ENCODE peak calls at places on chromosomes 3 and 15, in five cellular contexts. S is fibroblast of lung, D is A549, G is neural progenitor cell, M is heart left ventricle. L is an unnamed sample. For H3K4me1, the result is how much of the 10 kb centered on the place peaks cover.

GRCh38 chr3:44000586-44000985 is 241.1 kb upstream of the TOPAZ1 start:
- DNase-seq in S (peak), D (peak), G (no peak), M (no peak), L (no peak)

GRCh38 chr3:104909188-104909587 is 457.5 kb upstream of the ALCAM start:
- DNase-seq in S (peak), D (peak), G (no peak), M (no peak), L (no peak)

GRCh38 chr3:157129782-157130137 is 30.2 kb downstream of the CCNL1 start:
- DNase-seq in S (no peak), D (no peak), G (peak), M (no peak), L (no peak)

GRCh38 chr3:197504239-197505191 is 51.3 kb downstream of the BDH1 start:
- DNase-seq in S (no peak), D (no peak), G (peak), M (no peak), L (no peak)

GRCh38 chr15:85354432-85354831 is 26.0 kb upstream of the AKAP13 start:
- DNase-seq in S (no peak), D (no peak), G (no peak), M (no peak), L (no peak)

GRCh38 chr15:92062505-92062904 is 209.0 kb downstream of the SLCO3A1 start:
- DNase-seq in S (no peak), D (no peak), G (no peak), M (no peak), L (no peak)

GRCh38 chr15:32704343-32705076 is 13.3 kb upstream of the GREM1 start:
- DNase-seq in S (peak), D (no peak), G (no peak), M (no peak), L (no peak)

GRCh38 chr3:127038923-127039581 is 56.1 kb downstream of the PLXNA1 start:
- DNase-seq in S (no peak), D (no peak), G (no peak), M (peak), L (no peak)

GRCh38 chr3:171194965-171195364 is 168.4 kb upstream of the SLC2A2 start:
- DNase-seq in S (no peak), D (no peak), G (no peak), M (no peak), L (no peak)

GRCh38 chr3:11601446-11602241 is 42.1 kb downstream of the VGLL4 start:
- DNase-seq in S (peak), D (no peak), G (no peak), M (no peak), L (peak)

GRCh38 chr3:10274601-10275000 is 18.1 kb downstream of the GHRL start:
- DNase-seq in S (no peak), D (no peak), G (no peak), M (no peak), L (no peak)

GRCh38 chr15:35066094-35066493 is 19.0 kb downstream of the NANOGP8 start:
- DNase-seq in S (no peak), D (no peak), G (no peak), M (no peak), L (no peak)

GRCh38 chr15:66154581-66154980 is 99.0 kb downstream of the MEGF11 start:
- DNase-seq in S (no peak), D (no peak), G (no peak), M (no peak), L (no peak)

GRCh38 chr15:88178631-88179030 is 77.9 kb downstream of the NTRK3 start:
- DNase-seq in S (no peak), D (no peak), G (no peak), M (no peak), L (no peak)

GRCh38 chr3:190261015-190261414 is 61.2 kb downstream of the CLDN1 start:
- DNase-seq in S (peak), D (no peak), G (no peak), M (no peak), L (no peak)

GRCh38 chr3:39344746-39345344 is 15.3 kb downstream of the CCR8 start:
- DNase-seq in S (no peak), D (no peak), G (no peak), M (no peak), L (no peak)

GRCh38 chr3:191070762-191071365 is 128.2 kb upstream of the OSTN start:
- DNase-seq in S (peak), D (no peak), G (no peak), M (no peak), L (no peak)

GRCh38 chr3:45020534-45020933 is 5.6 kb upstream of the CLEC3B start:
- DNase-seq in S (no peak), D (no peak), G (no peak), M (no peak), L (no peak)

GRCh38 chr3:141335531-141336042 is 32.7 kb upstream of the ZBTB38 start:
- DNase-seq in S (peak), D (no peak), G (no peak), M (no peak), L (no peak)

GRCh38 chr15:37140531-37141053 is 40.2 kb upstream of the MEIS2 start:
- DNase-seq in S (peak), D (no peak), G (no peak), M (no peak), L (no peak)

GRCh38 chr15:45635763-45636292 is 999 bp downstream of the SQOR start:
- DNase-seq in S (no peak), D (no peak), G (no peak), M (no peak), L (no peak)

GRCh38 chr15:77487479-77487861 is 66.8 kb downstream of the HMG20A start:
- DNase-seq in S (no peak), D (no peak), G (no peak), M (no peak), L (no peak)

GRCh38 chr3:89059201-89059600 is 48.2 kb upstream of the EPHA3 start:
- DNase-seq in S (peak), D (no peak), G (no peak), M (no peak), L (peak)

DNA sequence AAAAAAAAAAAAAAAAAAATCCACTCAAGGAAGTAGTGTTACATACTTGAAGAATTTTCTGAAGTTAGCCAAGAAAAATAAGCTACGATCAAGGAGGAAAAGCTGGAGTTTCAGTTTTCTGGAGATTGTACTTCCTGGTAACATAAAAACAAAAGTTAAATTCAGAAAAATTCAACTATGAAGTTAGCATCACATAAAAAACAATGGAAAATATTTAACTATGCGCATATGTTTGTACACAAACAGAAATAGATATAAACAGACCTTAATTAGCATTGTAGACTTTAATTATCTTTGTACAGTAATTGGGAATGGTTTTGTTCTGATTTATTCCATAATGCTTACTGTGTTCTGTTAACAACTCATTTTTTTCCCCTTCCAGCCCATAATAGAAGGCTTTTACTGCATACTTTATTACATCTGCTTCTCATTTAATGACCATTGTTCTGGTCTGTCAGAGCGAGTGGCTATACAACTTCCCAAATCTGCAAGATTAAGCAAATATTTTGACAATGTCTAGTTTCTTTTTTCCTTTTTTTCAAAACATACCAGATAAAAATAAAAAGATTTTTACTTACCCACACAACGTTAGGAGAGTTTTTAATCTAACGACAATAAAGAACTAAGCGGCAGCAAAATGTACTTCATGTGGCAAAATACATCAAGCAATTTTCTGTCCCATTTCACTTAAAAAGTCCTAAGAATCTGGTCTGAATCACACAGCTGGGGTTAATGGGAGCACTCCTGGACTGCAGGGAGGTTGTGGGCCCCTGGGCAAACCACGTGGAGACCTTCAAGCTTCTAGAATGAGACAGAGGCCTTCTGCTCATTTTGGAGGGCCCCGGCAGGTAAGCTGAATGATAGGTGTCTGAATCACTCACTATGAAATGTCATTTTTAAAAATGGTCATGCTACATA is 194.1 kb downstream of the RORA start:
- DNase-seq in S (peak), D (no peak), G (no peak), M (no peak), L (no peak)
- H3K4me1 ChIP-seq in S (under half), D (under half), G (under half), M (under half), L (under half)

DNA sequence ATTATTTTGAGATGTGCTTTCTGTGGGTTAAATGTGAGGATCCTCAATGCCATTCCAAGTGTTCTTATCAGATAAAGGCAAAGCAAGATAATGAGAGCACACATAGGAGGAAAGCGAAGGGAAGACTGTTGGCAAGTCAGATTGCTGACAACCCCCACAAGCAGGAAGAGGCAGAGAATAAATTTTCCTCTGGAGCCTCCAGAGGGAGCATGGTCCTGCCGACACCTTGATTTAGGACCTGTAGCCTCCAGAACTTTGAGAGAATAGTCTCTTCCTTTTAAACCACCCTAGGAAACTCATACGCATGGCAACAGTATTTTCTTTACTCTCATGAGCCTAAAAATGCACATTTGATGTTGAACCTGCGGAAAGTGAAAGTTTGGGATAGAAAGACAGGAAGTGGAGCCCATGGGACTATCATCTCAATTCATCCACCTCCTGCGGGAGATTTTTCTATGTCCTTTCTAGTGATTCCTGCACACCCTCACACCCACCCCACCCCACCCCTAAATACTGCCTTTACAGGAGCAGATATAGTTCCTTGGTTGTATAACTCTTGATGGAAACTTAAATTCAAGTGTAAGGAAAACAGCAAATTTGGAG is 116.7 kb upstream of the LPP start:
- DNase-seq in S (peak), D (peak), G (peak), M (no peak), L (no peak)
- H3K4me3 ChIP-seq in S (no peak), D (no peak), G (no peak), M (no peak), L (peak)

GRCh38 chr15:52783929-52784798 is 6.0 kb downstream of the ONECUT1 start:
- DNase-seq in S (no peak), D (peak), G (peak), M (no peak), L (no peak)
- TF ChIP-seq CTCF in S (peak), D (peak), G (peak), M (peak), L (peak)

DNA sequence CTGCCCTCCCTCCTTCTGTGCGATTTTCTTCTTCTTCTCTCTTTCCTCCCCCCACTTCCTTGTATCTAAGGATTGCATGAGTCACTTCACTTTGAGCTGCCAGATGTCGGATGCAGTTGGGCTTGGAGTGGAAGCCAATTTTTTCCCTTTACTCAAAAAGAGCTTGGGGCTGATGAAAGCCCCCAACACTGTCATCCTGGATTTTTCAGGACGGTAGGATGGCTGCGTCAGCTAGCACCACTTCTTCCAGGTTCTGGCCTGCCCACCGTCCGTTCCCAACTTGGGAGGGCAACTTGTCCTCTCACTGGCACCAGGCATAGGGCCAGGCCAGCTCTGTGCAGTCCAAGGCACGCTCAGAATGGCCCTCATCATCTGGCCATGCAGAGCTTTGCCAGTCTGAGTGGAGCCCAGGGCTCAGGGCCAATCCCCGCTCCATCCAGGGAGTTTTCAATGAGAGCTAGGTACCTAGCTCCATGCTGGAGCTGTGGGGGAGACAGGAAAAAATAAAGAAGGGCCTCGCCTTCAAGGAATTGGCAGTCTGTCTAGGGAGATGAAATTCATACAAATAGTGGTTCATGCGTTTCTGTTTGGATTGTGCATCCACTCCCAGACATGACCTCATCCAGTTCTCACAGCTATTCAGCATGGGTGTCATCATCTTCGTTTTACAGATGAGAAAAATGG is 47.7 kb upstream of the INSYN1 start:
- DNase-seq in S (peak), D (peak), G (no peak), M (peak), L (peak)
- H3K4me1 ChIP-seq in S (under half), D (under half), G (under half), M (under half), L (under half)

GRCh38 chr3:112089956-112090898 is 4.0 kb downstream of the C3orf52 start:
- DNase-seq in S (no peak), D (no peak), G (no peak), M (no peak), L (no peak)
- H3K4me3 ChIP-seq in S (no peak), D (no peak), G (no peak), M (no peak), L (no peak)

DNA sequence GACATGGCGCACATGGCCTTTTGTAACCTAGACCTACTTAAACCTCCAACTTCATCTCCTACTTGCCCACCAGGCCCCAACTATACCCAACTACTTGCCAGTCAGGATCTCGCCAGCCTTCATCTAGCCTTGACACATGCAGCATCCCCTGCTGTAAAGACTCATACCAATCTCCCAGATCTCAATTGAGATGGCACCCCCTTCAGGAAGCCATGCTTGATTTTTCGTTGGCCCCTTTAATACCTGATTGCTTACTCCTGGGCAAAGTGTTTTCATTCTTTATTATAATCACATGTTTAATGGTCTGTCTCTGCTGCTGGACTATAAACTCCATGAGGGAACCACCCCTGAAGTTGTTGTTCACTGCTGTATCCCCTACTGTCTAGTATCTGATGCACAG is 150.8 kb downstream of the SOX2 start:
- DNase-seq in S (no peak), D (no peak), G (no peak), M (no peak), L (no peak)
- TF ChIP-seq CTCF in S (no peak), D (no peak), G (no peak), M (no peak), L (no peak)

DNA sequence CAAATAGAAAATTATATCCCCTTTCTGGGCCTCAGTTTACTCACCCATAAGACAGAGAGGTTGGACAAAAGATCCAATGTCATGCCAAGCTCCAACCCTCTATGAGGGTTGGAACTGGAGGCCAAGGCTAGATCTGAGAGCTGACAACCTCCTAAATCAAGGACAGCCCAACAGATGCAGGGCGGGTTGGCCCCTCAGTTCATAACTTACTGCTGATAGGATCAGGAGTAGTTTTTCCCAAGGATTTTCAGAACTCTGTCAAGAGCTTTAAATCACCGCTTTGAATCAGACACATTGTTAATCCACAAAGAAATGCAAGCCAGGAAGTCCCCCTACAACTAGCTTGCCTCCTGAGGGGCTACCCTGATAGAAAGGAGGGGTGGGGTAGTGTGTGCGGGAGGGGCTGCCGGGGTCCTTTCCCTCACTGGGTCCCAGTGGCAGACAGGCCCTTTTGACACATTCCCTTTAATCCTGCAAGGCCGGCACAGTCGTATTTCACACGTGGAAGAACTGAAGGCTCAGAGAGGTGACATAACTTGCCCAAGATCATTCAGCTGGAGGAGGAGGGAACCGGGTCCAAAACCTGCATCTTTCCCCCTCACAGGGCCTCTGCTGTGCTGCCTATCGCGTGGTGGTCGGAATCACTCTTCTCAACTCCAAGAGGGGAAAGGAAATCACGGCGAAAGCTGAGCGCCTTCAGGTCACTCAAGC is 21.4 kb downstream of the BMF start:
- DNase-seq in S (no peak), D (no peak), G (peak), M (no peak), L (peak)
- H3K4me1 ChIP-seq in S (under half), D (under half), G (half or more), M (under half), L (half or more)

GRCh38 chr15:90419738-90420487 is 31.9 kb downstream of the IQGAP1 start:
- DNase-seq in S (peak), D (peak), G (no peak), M (no peak), L (no peak)
- H3K4me3 ChIP-seq in S (no peak), D (no peak), G (no peak), M (no peak), L (peak)

DNA sequence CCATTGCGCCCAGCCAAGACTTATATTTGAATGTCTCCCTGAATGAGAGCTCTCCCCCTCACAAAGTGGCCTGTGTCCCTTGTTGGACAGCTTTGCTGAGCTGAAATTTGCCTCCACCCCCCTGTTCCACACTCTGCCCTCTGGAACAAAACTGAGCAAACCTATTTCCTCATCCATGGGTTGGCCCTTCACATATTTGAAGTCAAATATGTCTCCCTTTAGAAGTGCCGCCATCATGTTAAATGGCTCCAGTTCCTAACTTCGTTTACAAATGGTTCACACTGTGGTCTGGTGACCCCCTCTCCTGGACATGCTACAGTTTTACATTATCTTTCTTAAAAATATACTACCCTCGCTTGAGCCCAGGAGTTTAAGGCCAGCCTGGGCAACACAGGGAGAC is 4.6 kb downstream of the PLIN1 start:
- DNase-seq in S (peak), D (no peak), G (no peak), M (no peak), L (no peak)
- TF ChIP-seq CTCF in S (no peak), D (no peak), G (no peak), M (no peak), L (no peak)

L was measured in tibial artery.